ENCODE peak calls at places on chromosomes 11 and 22, in ten cellular contexts. Y is dorsolateral prefrontal cortex, X is DND-41, D is endothelial cell, H is astrocyte of the cerebellum, L is H9, C is neural crest cell, F is RWPE1, U is psoas muscle, E is B cell. I is an unnamed sample.

GRCh38 chr22:40425082-40425481 is 54.7 kb downstream of the SGSM3 start:
- DNase-seq in U (no peak), X (no peak), L (no peak), D (no peak), C (no peak), Y (no peak), H (no peak), F (no peak), E (no peak), I (no peak)

GRCh38 chr22:40179535-40179934 is 1.8 kb downstream of the TNRC6B start:
- DNase-seq in H (no peak), E (no peak), Y (no peak), U (no peak), L (no peak), D (no peak), X (no peak), C (no peak), F (no peak), I (no peak)

GRCh38 chr11:43942651-43943356 is 367 bp downstream of the C11orf96 start:
- DNase-seq in U (peak; percentile 32), X (peak; percentile 46), F (no peak), D (peak; percentile 22), H (no peak), E (peak; percentile 9), L (peak; percentile 53), C (no peak), Y (no peak), I (peak; percentile 56)

GRCh38 chr11:122802876-122803275 is 35.4 kb upstream of the CRTAM start:
- DNase-seq in H (no peak), L (no peak), Y (no peak), D (no peak), U (no peak), C (no peak), F (no peak), E (no peak), X (no peak), I (no peak)

GRCh38 chr11:5317301-5317700 is 6.8 kb downstream of the OR51B2 start:
- DNase-seq in U (no peak), L (no peak), H (no peak), F (no peak), C (no peak), E (no peak), Y (no peak), D (no peak), X (no peak), I (no peak)

GRCh38 chr11:35792148-35792845 is 129.7 kb downstream of the TRIM44 start:
- DNase-seq in Y (no peak), F (no peak), L (no peak), C (no peak), U (no peak), H (no peak), E (no peak), X (no peak), D (no peak), I (no peak)

GRCh38 chr11:62242021-62242420 is at the start of gene SCGB1D2:
- DNase-seq in X (no peak), C (no peak), Y (peak; percentile 35), U (peak; percentile 58), L (peak; percentile 43), H (no peak), D (no peak), E (no peak), F (peak; percentile 5), I (no peak)

GRCh38 chr11:130418756-130419155 is 9.7 kb downstream of the ADAMTS8 start:
- DNase-seq in X (no peak), D (no peak), U (no peak), F (no peak), E (no peak), C (no peak), Y (no peak), L (no peak), H (no peak), I (no peak)

GRCh38 chr11:113488931-113489351 is 13.7 kb upstream of the DRD2 start:
- DNase-seq in X (no peak), F (no peak), H (peak; percentile 15), C (no peak), U (no peak), L (no peak), D (no peak), E (no peak), Y (no peak), I (no peak)

GRCh38 chr22:23749747-23750373 is 1.1 kb downstream of the ZNF70 start:
- DNase-seq in U (no peak), C (no peak), Y (no peak), H (peak; percentile 24), E (no peak), L (no peak), D (no peak), F (no peak), X (no peak), I (peak; percentile 5)

GRCh38 chr22:38412435-38413084 is 42.4 kb downstream of the KCNJ4 start:
- DNase-seq in L (peak; percentile 63), F (peak; percentile 17), D (no peak), X (no peak), Y (no peak), C (no peak), H (no peak), U (no peak), E (peak; percentile 64), I (peak; percentile 83)

GRCh38 chr11:34348919-34349318 is 8.9 kb downstream of the ABTB2 start:
- DNase-seq in Y (no peak), E (no peak), D (no peak), X (no peak), H (no peak), F (no peak), U (no peak), L (peak; percentile 10), C (no peak), I (no peak)

GRCh38 chr11:131311746-131312145 is 58.7 kb upstream of the NTM start:
- DNase-seq in E (no peak), H (no peak), C (no peak), X (no peak), U (no peak), L (no peak), Y (no peak), D (no peak), F (no peak), I (no peak)

GRCh38 chr22:20298803-20299735 is 20.8 kb downstream of the DGCR6L start:
- DNase-seq in U (peak; percentile 81), Y (peak; percentile 65), F (peak; percentile 62), H (no peak), D (peak; percentile 81), E (peak; percentile 88), X (peak; percentile 89), L (peak; percentile 95), C (peak; percentile 85), I (peak; percentile 87)

GRCh38 chr11:833114-833791 is 501 bp downstream of the CD151 start:
- DNase-seq in U (peak; percentile 68), C (no peak), X (no peak), L (no peak), Y (no peak), D (peak; percentile 45), E (peak; percentile 74), F (no peak), H (no peak), I (peak; percentile 77)

DNA sequence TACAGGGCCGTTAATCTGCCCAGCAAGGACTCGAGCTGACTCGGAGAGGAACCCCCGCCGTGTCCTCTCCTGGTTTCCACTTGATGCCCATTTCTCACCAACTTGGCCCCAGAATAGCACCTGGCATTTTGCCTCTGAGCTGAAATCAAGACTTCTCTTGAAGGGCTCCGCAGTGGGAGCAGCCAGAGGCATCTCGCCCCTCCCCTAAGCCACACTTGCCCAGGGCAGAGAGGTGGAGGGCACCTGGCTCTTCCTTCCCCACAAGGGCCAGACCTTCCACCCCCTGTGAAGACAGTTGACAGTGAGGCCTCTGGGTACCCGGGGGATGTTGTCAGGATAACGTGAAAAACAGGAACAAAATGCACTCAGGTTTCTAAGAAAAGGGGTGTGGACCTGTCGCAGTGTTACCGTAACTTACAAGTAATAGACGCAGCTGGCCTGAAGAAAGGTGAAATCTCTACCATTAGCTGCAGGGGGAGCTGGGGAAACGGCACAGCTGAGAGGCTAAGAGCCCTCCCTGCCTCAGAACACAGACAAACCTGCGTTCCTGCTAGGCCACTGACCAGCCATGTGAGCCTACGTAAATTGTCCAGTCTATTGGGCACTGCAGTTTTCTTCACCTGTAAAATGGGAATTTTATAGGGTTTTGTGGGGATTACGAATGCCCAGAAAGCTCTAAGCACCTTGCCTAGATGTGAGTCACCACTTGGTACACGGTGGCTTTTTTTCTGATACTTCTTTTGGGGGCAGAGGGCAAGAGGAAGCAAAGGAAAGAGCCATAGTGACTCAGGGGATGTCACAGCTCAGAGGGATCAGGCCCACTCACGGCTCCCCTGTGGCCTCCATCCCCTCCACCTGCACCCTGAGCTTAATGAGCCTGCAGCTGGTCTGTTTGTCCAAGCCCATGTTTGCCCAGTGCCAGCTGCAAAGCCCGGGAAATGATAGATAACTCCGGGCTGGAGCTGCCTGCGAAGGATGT is 18.6 kb upstream of the CABP7 start:
- DNase-seq in E (peak; percentile 23), U (no peak), F (peak; percentile 25), C (no peak), D (peak; percentile 31), Y (no peak), X (no peak), H (no peak), L (peak; percentile 72), I (no peak)
- TF ChIP-seq CTCF in E (no peak), U (no peak), F (peak; percentile 33), C (peak; percentile 49), D (no peak), Y (no peak), X (no peak), H (peak; percentile 16), L (peak; percentile 58), I (no peak)

GRCh38 chr22:44776535-44777363 is 24.4 kb downstream of the ARHGAP8 start:
- DNase-seq in Y (no peak), U (no peak), H (no peak), C (no peak), L (no peak), E (no peak), D (no peak), F (no peak), X (no peak), I (no peak)
- TF ChIP-seq CTCF in Y (no peak), U (no peak), H (no peak), C (no peak), L (no peak), E (no peak), D (no peak), F (no peak), X (no peak), I (no peak)

GRCh38 chr22:21657361-21658118 is 8.3 kb upstream of the PPIL2 start:
- DNase-seq in C (peak; percentile 72), Y (no peak), F (peak; percentile 60), X (peak; percentile 88), E (peak; percentile 90), L (peak; percentile 84), D (peak; percentile 64), H (no peak), U (peak; percentile 73), I (peak; percentile 97)
- TF ChIP-seq CTCF in C (peak; percentile 41), Y (no peak), F (peak; percentile 11), X (peak; percentile 58), E (peak; percentile 31), L (peak; percentile 37), D (peak; percentile 28), H (no peak), U (peak; percentile 15), I (no peak)

DNA sequence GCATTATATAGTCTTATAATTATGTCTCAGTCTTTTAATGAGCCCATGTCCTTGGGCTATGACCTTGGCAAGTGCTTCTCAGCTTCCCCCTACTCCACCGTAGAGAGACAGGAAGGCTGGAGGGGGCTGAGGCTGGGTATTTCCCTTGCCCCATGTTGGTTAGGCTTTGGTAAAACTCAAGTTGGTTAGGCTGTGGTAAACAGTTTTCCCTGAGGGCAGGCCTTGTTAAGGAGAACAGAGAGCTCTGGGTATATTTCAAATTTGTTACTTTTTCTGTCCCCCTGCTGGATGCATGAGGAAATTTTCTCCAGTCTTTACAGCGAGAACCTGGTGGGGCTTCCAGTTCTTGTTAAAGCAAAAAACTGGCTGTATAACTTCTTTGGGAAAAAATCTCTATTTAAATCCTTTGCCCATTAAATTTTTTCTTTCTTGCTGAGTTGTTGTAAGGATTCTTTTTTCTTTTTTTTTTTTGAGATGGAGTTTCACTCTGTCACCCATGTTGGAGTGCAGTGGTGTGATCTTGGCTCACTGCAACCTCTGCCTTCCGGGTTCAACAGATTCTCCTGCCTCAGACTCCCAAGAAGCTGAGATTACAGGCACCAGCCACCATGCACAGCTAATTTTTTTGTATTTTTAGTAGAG is 12.2 kb upstream of the DCHS1 start:
- DNase-seq in U (no peak), C (no peak), Y (no peak), L (no peak), H (peak; percentile 18), D (no peak), X (peak; percentile 26), F (peak; percentile 19), E (peak; percentile 63), I (no peak)
- TF ChIP-seq CTCF in U (peak; percentile 41), C (peak; percentile 66), Y (peak; percentile 53), L (peak; percentile 74), H (peak; percentile 64), D (peak; percentile 71), X (peak; percentile 53), F (peak; percentile 42), E (peak; percentile 75), I (no peak)